ENCODE peak calls at places on chromosomes 12 and 14, in eight cellular contexts. U is head of caudate nucleus, C is left lung, M is glomerular endothelial cell, B is ACHN, J is stomach, G is Karpas-422, L is NCI-H774. N is an unnamed sample.

GRCh38 chr12:116276433-116277216 is 868 bp downstream of the MED13L start:
- DNase-seq in L (peak), G (peak), J (peak), M (no peak), C (peak), U (peak), B (peak), N (peak)

GRCh38 chr12:95146767-95147166 is 70.5 kb downstream of the FGD6 start:
- DNase-seq in J (no peak), B (no peak), M (no peak), G (no peak), C (no peak), L (no peak), U (no peak), N (no peak)

GRCh38 chr14:56487761-56488160 is 91.8 kb upstream of the TMEM260 start:
- DNase-seq in L (no peak), M (no peak), G (no peak), C (no peak), U (no peak), J (no peak), B (no peak), N (no peak)

GRCh38 chr14:26808407-26808806 is 210.6 kb upstream of the NOVA1 start:
- DNase-seq in G (no peak), M (peak), L (no peak), B (no peak), C (no peak), J (no peak), U (no peak), N (no peak)

GRCh38 chr12:82517027-82517426 is 158.7 kb downstream of the METTL25 start:
- DNase-seq in M (no peak), J (no peak), B (peak), L (no peak), U (no peak), C (no peak), G (peak), N (no peak)

GRCh38 chr12:132445884-132446471 is 44.0 kb upstream of the FBRSL1 start:
- DNase-seq in L (peak), C (peak), M (no peak), B (no peak), U (no peak), J (peak), G (no peak), N (peak)

GRCh38 chr14:41699506-41699905 is 92.8 kb downstream of the LRFN5 start:
- DNase-seq in U (no peak), L (no peak), M (no peak), J (no peak), C (no peak), B (no peak), G (no peak), N (no peak)

GRCh38 chr14:67674139-67674479 is 323 bp downstream of the VTI1B start:
- DNase-seq in G (peak), M (no peak), U (peak), J (peak), L (peak), C (peak), B (peak), N (peak)

GRCh38 chr12:46389130-46389616 is 16.6 kb upstream of the SLC38A2 start:
- DNase-seq in L (no peak), G (no peak), J (no peak), M (no peak), U (no peak), B (no peak), C (no peak), N (no peak)

N was measured in gastrocnemius medialis.